ENCODE peak calls at places on chromosomes 13 and 19, in seven cellular contexts. X is upper lobe of left lung, K is tibial nerve, J is IMR-90, Q is breast epithelium, C is body of pancreas, F is uterus. U is an unnamed sample.

GRCh38 chr13:78826936-78827335 is 168.0 kb upstream of the OBI1 start:
- DNase-seq in X (no peak), K (no peak), J (no peak), Q (no peak), C (no peak), F (no peak), U (no peak)

GRCh38 chr13:114009590-114010400 is 35.9 kb upstream of the C13orf46 start:
- DNase-seq in X (no peak), K (no peak), J (no peak), Q (no peak), C (peak; percentile 10), F (no peak), U (no peak)

GRCh38 chr13:32045963-32046785 is 14.6 kb downstream of the FRY start:
- DNase-seq in X (peak; percentile 32), K (peak; percentile 67), J (peak; percentile 56), Q (no peak), C (peak; percentile 18), F (peak; percentile 44), U (no peak)

GRCh38 chr19:2631213-2631821 is 71.2 kb downstream of the GNG7 start:
- DNase-seq in X (no peak), K (no peak), J (peak; percentile 12), Q (no peak), C (no peak), F (no peak), U (no peak)

GRCh38 chr19:42069619-42070293 is at the start of gene GRIK5:
- DNase-seq in X (no peak), K (no peak), J (no peak), Q (no peak), C (peak; percentile 29), F (peak; percentile 30), U (peak; percentile 39)

GRCh38 chr13:81487151-81487550 is 1146.2 kb upstream of the SPRY2 start:
- DNase-seq in X (no peak), K (no peak), J (no peak), Q (no peak), C (peak; percentile 19), F (no peak), U (no peak)

GRCh38 chr19:38004505-38005223 is 97.7 kb downstream of the SIPA1L3 start:
- DNase-seq in X (peak; percentile 85), K (peak; percentile 94), J (peak; percentile 98), Q (peak; percentile 96), C (peak; percentile 62), F (peak; percentile 89), U (peak; percentile 59)

GRCh38 chr19:6737873-6738725 is 719 bp upstream of the GPR108 start:
- DNase-seq in X (peak; percentile 96), K (peak; percentile 100), J (peak; percentile 80), Q (peak; percentile 82), C (peak; percentile 100), F (peak; percentile 99), U (peak; percentile 94)

GRCh38 chr13:44637581-44637980 is 61.5 kb upstream of the TSC22D1 start:
- DNase-seq in X (no peak), K (no peak), J (no peak), Q (no peak), C (no peak), F (no peak), U (no peak)

GRCh38 chr13:44238011-44238421 is 135.6 kb upstream of the SERP2 start:
- DNase-seq in X (no peak), K (no peak), J (peak; percentile 79), Q (no peak), C (no peak), F (no peak), U (no peak)

GRCh38 chr13:43289458-43290255 is 266.3 kb downstream of the DNAJC15 start:
- DNase-seq in X (no peak), K (no peak), J (peak; percentile 27), Q (no peak), C (no peak), F (no peak), U (no peak)

GRCh38 chr13:41383400-41383799 is 72.3 kb downstream of the NAA16 start:
- DNase-seq in X (no peak), K (no peak), J (peak; percentile 61), Q (no peak), C (no peak), F (no peak), U (no peak)

GRCh38 chr13:22064854-22065646 is 394.2 kb downstream of the FGF9 start:
- DNase-seq in X (no peak), K (no peak), J (no peak), Q (no peak), C (no peak), F (no peak), U (no peak)

GRCh38 chr13:55244991-55245644 is 1895.6 kb upstream of the PRR20A start:
- DNase-seq in X (no peak), K (no peak), J (no peak), Q (no peak), C (no peak), F (no peak), U (no peak)

GRCh38 chr19:13784731-13785452 is 10.4 kb upstream of the ZSWIM4 start:
- DNase-seq in X (peak; percentile 84), K (peak; percentile 60), J (peak; percentile 58), Q (peak; percentile 78), C (peak; percentile 86), F (peak; percentile 63), U (peak; percentile 64)

GRCh38 chr19:15418112-15418587 is 638 bp downstream of the AKAP8L start:
- DNase-seq in X (no peak), K (no peak), J (no peak), Q (no peak), C (peak; percentile 39), F (no peak), U (no peak)

GRCh38 chr19:10604460-10604980 is 17.4 kb upstream of the AP1M2 start:
- DNase-seq in X (peak; percentile 54), K (no peak), J (no peak), Q (no peak), C (peak; percentile 17), F (peak; percentile 47), U (no peak)

GRCh38 chr13:53941588-53942190 is 913.1 kb downstream of the OLFM4 start:
- DNase-seq in X (no peak), K (no peak), J (no peak), Q (no peak), C (no peak), F (no peak), U (no peak)

GRCh38 chr19:2362039-2362969 is 2.2 kb downstream of the TMPRSS9 start:
- DNase-seq in X (no peak), K (no peak), J (no peak), Q (no peak), C (no peak), F (no peak), U (no peak)

GRCh38 chr13:101417043-101417406 is 717 bp upstream of the NALCN start:
- DNase-seq in X (no peak), K (no peak), J (peak; percentile 84), Q (no peak), C (no peak), F (no peak), U (no peak)

GRCh38 chr13:53921473-53921872 is 892.9 kb downstream of the OLFM4 start:
- DNase-seq in X (no peak), K (no peak), J (no peak), Q (no peak), C (no peak), F (no peak), U (no peak)

GRCh38 chr13:112067871-112068305 is 939 bp downstream of the SOX1 start:
- DNase-seq in X (no peak), K (no peak), J (no peak), Q (no peak), C (no peak), F (no peak), U (no peak)

GRCh38 chr13:40346592-40346991 is 319.8 kb downstream of the FOXO1 start:
- DNase-seq in X (no peak), K (no peak), J (no peak), Q (no peak), C (no peak), F (no peak), U (no peak)

GRCh38 chr13:110485604-110486003 is 75.9 kb downstream of the RAB20 start:
- DNase-seq in X (no peak), K (no peak), J (no peak), Q (no peak), C (no peak), F (no peak), U (no peak)

GRCh38 chr19:45824041-45824471 is 8.9 kb upstream of the RSPH6A start:
- DNase-seq in X (no peak), K (no peak), J (no peak), Q (peak; percentile 65), C (peak; percentile 52), F (no peak), U (no peak)

GRCh38 chr19:45990113-45990728 is 5.0 kb upstream of the CCDC61 start:
- DNase-seq in X (no peak), K (peak; percentile 53), J (no peak), Q (no peak), C (no peak), F (no peak), U (no peak)

GRCh38 chr19:41064974-41065569 is 23.2 kb upstream of the CYP2A13 start:
- DNase-seq in X (no peak), K (no peak), J (peak; percentile 43), Q (no peak), C (no peak), F (no peak), U (no peak)

GRCh38 chr19:30662211-30662861 is 290.2 kb downstream of the ZNF536 start:
- DNase-seq in X (no peak), K (no peak), J (no peak), Q (no peak), C (peak; percentile 70), F (no peak), U (no peak)

GRCh38 chr19:40165362-40165937 is 25.8 kb upstream of the MAP3K10 start:
- DNase-seq in X (peak; percentile 53), K (peak; percentile 33), J (no peak), Q (no peak), C (peak; percentile 17), F (no peak), U (no peak)

DNA sequence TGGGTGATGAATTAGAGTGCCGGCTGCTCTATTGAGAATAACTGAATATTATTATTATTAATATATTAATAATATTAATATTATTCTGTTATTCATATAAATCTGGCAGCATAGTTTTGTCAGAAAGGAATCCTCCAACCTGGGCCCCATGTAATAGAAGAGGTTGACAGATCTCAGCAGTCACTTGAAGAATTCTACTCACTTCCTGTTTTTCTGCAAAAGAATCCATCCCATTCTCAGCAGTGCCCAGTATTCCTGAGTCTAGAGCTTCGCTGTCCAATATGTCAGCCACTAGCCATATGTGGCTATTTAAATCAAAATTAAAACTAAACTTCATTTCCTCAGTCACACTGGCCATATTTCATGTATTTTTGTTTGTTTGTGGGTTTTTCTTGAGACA is 72.4 kb upstream of the USPL1 start:
- DNase-seq in X (no peak), K (no peak), J (no peak), Q (no peak), C (no peak), F (no peak), U (no peak)
- TF ChIP-seq POLR2A in X (no peak), K (no peak), J (no peak), Q (no peak), C (no peak), F (no peak), U (no peak)

GRCh38 chr13:20128459-20128927 is 32.4 kb downstream of the GJA3 start:
- DNase-seq in X (peak; percentile 52), K (no peak), J (no peak), Q (no peak), C (peak; percentile 57), F (no peak), U (peak; percentile 31)
- TF ChIP-seq CTCF in X (peak; percentile 26), K (no peak), J (no peak), Q (no peak), C (peak; percentile 72), F (no peak), U (no peak)

GRCh38 chr19:39125199-39125553 is 410 bp upstream of the PAK4 start:
- DNase-seq in X (no peak), K (no peak), J (no peak), Q (no peak), C (no peak), F (no peak), U (no peak)
- H3K27ac ChIP-seq in X (peak overlapping the region; percentile 74), K (peak overlapping the region; percentile 94), J (no peak overlapping the region), Q (peak overlapping the region; percentile 93), C (peak overlapping the region; percentile 55), F (peak overlapping the region; percentile 89), U (no peak overlapping the region)

GRCh38 chr19:913080-913748 is at the start of gene R3HDM4:
- DNase-seq in X (peak; percentile 84), K (peak; percentile 67), J (peak; percentile 37), Q (peak; percentile 76), C (peak; percentile 80), F (peak; percentile 70), U (peak; percentile 79)
- TF ChIP-seq POLR2A in X (peak; percentile 69), K (peak; percentile 66), J (peak; percentile 82), Q (no peak), C (peak; percentile 47), F (peak; percentile 47), U (peak; percentile 43)

U was measured in ovary.